ENCODE peak calls at places on chromosomes 11 and 22, in eight cellular contexts. V is left ventricle myocardium inferior; P is A549; F is aorta; T is neuronal stem cell; G is CD8-positive, alpha-beta memory T cell; A is fibroblast of lung; D is neural progenitor cell. O is an unnamed sample. For H3K9me3, the result is how much of the 10 kb centered on the place peaks cover.

GRCh38 chr11:76918941-76919386 is 58.2 kb downstream of the ACER3 start:
- DNase-seq in V (no peak), P (peak), F (no peak), T (peak), G (no peak), A (peak), D (peak), O (peak)

GRCh38 chr22:44758354-44758969 is 6.1 kb downstream of the ARHGAP8 start:
- DNase-seq in V (no peak), P (no peak), F (no peak), T (no peak), G (no peak), A (peak), D (no peak), O (peak)

GRCh38 chr11:44797886-44798683 is 71.3 kb downstream of the TSPAN18 start:
- DNase-seq in V (no peak), P (no peak), F (peak), T (no peak), G (no peak), A (peak), D (peak), O (no peak)

GRCh38 chr11:131430466-131431176 is 60.2 kb downstream of the NTM start:
- DNase-seq in V (no peak), P (no peak), F (no peak), T (no peak), G (no peak), A (no peak), D (no peak), O (no peak)

GRCh38 chr11:71171024-71171423 is 81.4 kb downstream of the SHANK2 start:
- DNase-seq in V (no peak), P (no peak), F (peak), T (no peak), G (no peak), A (no peak), D (no peak), O (no peak)

GRCh38 chr11:36469881-36470802 is 39.9 kb downstream of the TRAF6 start:
- DNase-seq in V (no peak), P (no peak), F (no peak), T (no peak), G (no peak), A (peak), D (no peak), O (no peak)

GRCh38 chr11:7688238-7688826 is 15.0 kb upstream of the CYB5R2 start:
- DNase-seq in V (no peak), P (peak), F (no peak), T (no peak), G (no peak), A (peak), D (peak), O (peak)

GRCh38 chr11:129590030-129590752 is 214.5 kb downstream of the BARX2 start:
- DNase-seq in V (no peak), P (no peak), F (no peak), T (no peak), G (no peak), A (no peak), D (no peak), O (no peak)

GRCh38 chr22:37930952-37931440 is 22.4 kb downstream of the C22orf23 start:
- DNase-seq in V (no peak), P (no peak), F (no peak), T (no peak), G (no peak), A (no peak), D (no peak), O (no peak)

GRCh38 chr11:124538019-124538418 is 5.4 kb downstream of the OR8B12 start:
- DNase-seq in V (no peak), P (no peak), F (no peak), T (no peak), G (no peak), A (peak), D (no peak), O (no peak)

GRCh38 chr11:86710936-86711335 is 38.5 kb upstream of the ME3 start:
- DNase-seq in V (no peak), P (no peak), F (no peak), T (no peak), G (no peak), A (no peak), D (no peak), O (no peak)

GRCh38 chr11:46277313-46277622 is 194 bp upstream of the CREB3L1 start:
- DNase-seq in V (no peak), P (no peak), F (no peak), T (no peak), G (no peak), A (peak), D (no peak), O (peak)

GRCh38 chr11:33021937-33022336 is 6.3 kb downstream of the DEPDC7 start:
- DNase-seq in V (no peak), P (no peak), F (no peak), T (no peak), G (no peak), A (no peak), D (no peak), O (peak)

GRCh38 chr11:27328602-27329001 is 34.4 kb downstream of the CCDC34 start:
- DNase-seq in V (no peak), P (no peak), F (no peak), T (no peak), G (no peak), A (peak), D (no peak), O (no peak)

GRCh38 chr11:65206441-65206841 is 24.7 kb downstream of the CAPN1 start:
- DNase-seq in V (no peak), P (no peak), F (no peak), T (no peak), G (no peak), A (no peak), D (no peak), O (no peak)

GRCh38 chr22:39643311-39644083 is 72.9 kb downstream of the CACNA1I start:
- DNase-seq in V (no peak), P (no peak), F (no peak), T (no peak), G (no peak), A (peak), D (no peak), O (no peak)

GRCh38 chr11:78230161-78230877 is 41.6 kb downstream of the USP35 start:
- DNase-seq in V (no peak), P (no peak), F (no peak), T (no peak), G (no peak), A (no peak), D (no peak), O (peak)

GRCh38 chr11:113001709-113002108 is 40.5 kb downstream of the NCAM1 start:
- DNase-seq in V (no peak), P (no peak), F (no peak), T (no peak), G (no peak), A (no peak), D (no peak), O (no peak)

GRCh38 chr11:5508605-5509004 is 1.2 kb downstream of the UBQLN3 start:
- DNase-seq in V (no peak), P (no peak), F (no peak), T (no peak), G (no peak), A (no peak), D (no peak), O (no peak)

GRCh38 chr11:94968334-94968958 is 4.9 kb downstream of the CWC15 start:
- DNase-seq in V (no peak), P (no peak), F (no peak), T (no peak), G (no peak), A (peak), D (no peak), O (no peak)

GRCh38 chr11:41414771-41415440 is 44.5 kb downstream of the LRRC4C start:
- DNase-seq in V (no peak), P (no peak), F (no peak), T (no peak), G (no peak), A (peak), D (no peak), O (no peak)

GRCh38 chr11:94452988-94453387 is 40.7 kb downstream of the MRE11 start:
- DNase-seq in V (no peak), P (no peak), F (no peak), T (no peak), G (no peak), A (no peak), D (no peak), O (no peak)

GRCh38 chr11:65580756-65581155 is 4.9 kb downstream of the EHBP1L1 start:
- DNase-seq in V (no peak), P (no peak), F (no peak), T (no peak), G (no peak), A (no peak), D (no peak), O (no peak)

GRCh38 chr22:49752598-49753091 is 75.0 kb downstream of the BRD1 start:
- DNase-seq in V (no peak), P (no peak), F (no peak), T (no peak), G (no peak), A (no peak), D (no peak), O (no peak)

GRCh38 chr11:562046-562645 is 1.4 kb downstream of the RASSF7 start:
- DNase-seq in V (no peak), P (no peak), F (no peak), T (no peak), G (peak), A (no peak), D (no peak), O (no peak)

GRCh38 chr11:565921-566509 is 5.2 kb downstream of the RASSF7 start:
- DNase-seq in V (no peak), P (no peak), F (no peak), T (no peak), G (no peak), A (no peak), D (no peak), O (no peak)

GRCh38 chr11:561148-562003 is 606 bp downstream of the RASSF7 start:
- DNase-seq in V (no peak), P (peak), F (no peak), T (no peak), G (peak), A (peak), D (no peak), O (peak)

GRCh38 chr11:563066-563811 is 2.5 kb downstream of the RASSF7 start:
- DNase-seq in V (no peak), P (no peak), F (no peak), T (no peak), G (no peak), A (no peak), D (no peak), O (no peak)

GRCh38 chr11:563812-564578 is 3.2 kb downstream of the RASSF7 start:
- DNase-seq in V (no peak), P (no peak), F (no peak), T (no peak), G (no peak), A (no peak), D (no peak), O (no peak)
- H3K27ac ChIP-seq in V (no peak), P (no peak), F (no peak), T (no peak), G (no peak), A (no peak), D (no peak), O (no peak)

DNA sequence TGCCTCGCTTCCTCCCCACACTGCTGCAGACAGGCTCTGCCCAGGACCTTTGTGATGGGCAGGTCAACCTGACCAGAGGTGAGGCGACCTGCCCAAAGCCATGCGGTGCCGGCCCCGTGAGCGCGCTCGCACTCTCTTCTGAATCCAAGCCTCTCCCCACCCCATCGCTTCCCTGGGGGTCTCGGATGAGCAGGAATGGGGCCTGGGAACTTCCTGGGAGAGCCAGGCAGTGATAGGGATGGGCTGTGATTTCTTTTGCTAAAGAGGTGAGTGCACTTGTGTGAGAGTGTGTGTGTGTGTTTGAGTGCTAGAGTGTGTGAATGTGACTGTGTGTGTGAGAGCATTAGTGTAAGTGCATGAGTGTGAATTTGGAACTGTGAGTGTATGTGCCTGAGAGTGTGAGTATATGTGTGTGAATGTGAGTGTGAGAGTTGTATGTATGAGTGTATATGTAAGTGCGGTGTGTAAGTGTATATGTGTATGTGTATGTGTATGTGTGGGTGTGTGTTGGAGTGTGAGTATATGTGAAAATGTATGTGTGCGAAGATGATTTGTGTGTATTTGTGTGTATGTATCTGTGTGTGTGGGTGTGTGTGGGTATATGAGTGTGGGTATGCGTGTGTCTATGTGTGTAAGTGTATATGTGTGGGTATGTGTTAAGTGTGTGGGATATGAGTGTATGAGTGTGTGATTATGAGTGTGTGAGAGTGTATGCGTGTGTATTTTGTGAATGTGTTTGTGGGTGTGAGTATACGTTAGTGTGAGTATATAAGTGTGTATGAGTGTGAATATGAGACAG is 11.7 kb upstream of the LRRC10B start:
- DNase-seq in V (no peak), P (no peak), F (no peak), T (no peak), G (no peak), A (no peak), D (no peak), O (no peak)
- H3K9me3 ChIP-seq in V (under half), P (under half), F (under half), T (under half), G (under half), A (under half), D (under half), O (under half)

GRCh38 chr22:36243996-36244395 is 4.7 kb upstream of the APOL2 start:
- DNase-seq in V (no peak), P (no peak), F (no peak), T (no peak), G (no peak), A (no peak), D (no peak), O (no peak)
- H3K27ac ChIP-seq in V (peak), P (no peak), F (peak), T (no peak), G (no peak), A (no peak), D (no peak), O (peak)

DNA sequence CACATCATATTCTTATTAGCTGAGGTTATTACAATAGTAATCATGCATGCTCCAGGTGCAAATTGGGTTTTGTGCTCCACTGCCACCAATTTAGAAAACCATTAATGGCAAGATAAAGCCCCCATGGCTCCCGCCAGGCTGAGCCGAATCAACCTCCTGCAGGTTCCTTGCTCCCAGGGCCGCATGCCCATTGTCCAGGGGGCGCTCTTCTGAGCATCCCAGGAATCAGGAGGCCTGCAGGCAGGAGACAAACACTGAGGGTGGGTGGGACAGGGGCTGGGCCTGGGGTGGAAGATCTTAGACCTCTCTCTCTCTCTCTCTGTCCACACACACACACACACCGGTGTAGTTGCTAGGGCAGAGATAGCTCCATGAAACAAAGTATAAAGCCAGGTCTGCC is 57.4 kb downstream of the BUD13 start:
- DNase-seq in V (no peak), P (no peak), F (no peak), T (no peak), G (no peak), A (no peak), D (no peak), O (no peak)
- H3K9me3 ChIP-seq in V (under half), P (under half), F (under half), T (under half), G (under half), A (under half), D (under half), O (under half)

GRCh38 chr11:128547946-128548654 is 39.3 kb downstream of the ETS1 start:
- DNase-seq in V (no peak), P (no peak), F (no peak), T (no peak), G (no peak), A (no peak), D (no peak), O (no peak)
- H3K27ac ChIP-seq in V (peak), P (no peak), F (no peak), T (no peak), G (no peak), A (peak), D (no peak), O (peak)

GRCh38 chr11:17371614-17372013 is 16.8 kb downstream of the KCNJ11 start:
- DNase-seq in V (no peak), P (no peak), F (no peak), T (no peak), G (no peak), A (peak), D (peak), O (no peak)
- H3K9me3 ChIP-seq in V (half or more), P (under half), F (under half), T (half or more), G (under half), A (under half), D (under half), O (under half)

DNA sequence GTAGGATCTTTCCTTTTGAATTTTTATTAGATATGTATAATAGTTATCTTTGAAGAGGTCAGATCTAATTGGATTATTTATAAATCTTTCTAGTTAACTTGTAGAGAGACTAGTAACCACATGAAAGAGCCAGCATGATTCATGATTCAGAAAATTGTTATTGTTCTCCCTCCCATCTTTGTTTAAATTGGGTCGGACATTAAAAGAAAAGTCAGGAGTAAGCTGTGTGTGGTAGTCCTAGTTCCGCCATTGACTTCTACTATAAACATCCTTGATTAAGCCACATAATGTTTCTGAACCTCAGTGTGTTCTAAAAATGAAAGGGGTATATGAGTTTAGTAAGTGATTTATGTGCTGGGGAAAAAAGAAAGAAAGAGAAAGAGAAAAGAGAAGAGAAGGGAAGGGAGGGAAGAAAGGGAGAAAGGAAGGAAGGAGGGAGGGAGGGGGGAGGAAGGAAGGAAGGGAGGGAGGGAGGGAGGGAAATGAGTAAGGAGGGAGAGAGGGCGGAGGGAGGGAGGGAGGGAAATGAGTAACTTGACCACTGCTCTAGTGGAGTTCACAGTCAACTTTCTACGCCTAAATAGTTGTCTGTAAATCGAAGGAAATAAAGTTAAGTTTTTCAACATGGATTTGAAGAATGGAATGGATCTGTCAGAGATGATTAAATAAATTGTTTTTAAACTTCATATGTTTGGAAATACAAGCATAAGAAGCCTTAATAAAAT is 32.9 kb downstream of the SIK2 start:
- DNase-seq in V (no peak), P (no peak), F (no peak), T (no peak), G (no peak), A (peak), D (no peak), O (no peak)
- H3K27ac ChIP-seq in V (peak), P (no peak), F (no peak), T (no peak), G (no peak), A (peak), D (no peak), O (no peak)